ENCODE peak calls at places on chromosomes 6 and 20, in seven cellular contexts. V, G, I, A, J, H and R are unnamed samples.

GRCh38 chr6:36821581-36822335 is 17.5 kb downstream of the CPNE5 start:
- DNase-seq in V (no peak), G (no peak), I (no peak), A (no peak), J (no peak), H (no peak), R (no peak)

GRCh38 chr20:13008761-13009681 is at the start of gene SPTLC3:
- DNase-seq in V (no peak), G (peak; percentile 37), I (no peak), A (peak; percentile 73), J (peak; percentile 55), H (peak; percentile 78), R (peak; percentile 76)

GRCh38 chr6:97394160-97394748 is 111.2 kb upstream of the MMS22L start:
- DNase-seq in V (peak; percentile 10), G (no peak), I (peak; percentile 8), A (peak; percentile 53), J (no peak), H (peak; percentile 70), R (no peak)

GRCh38 chr6:16929814-16930213 is 168.6 kb upstream of the ATXN1 start:
- DNase-seq in V (no peak), G (no peak), I (no peak), A (no peak), J (no peak), H (no peak), R (no peak)

GRCh38 chr20:20593447-20594170 is 118.8 kb downstream of the RALGAPA2 start:
- DNase-seq in V (peak; percentile 51), G (peak; percentile 39), I (no peak), A (peak; percentile 22), J (no peak), H (peak; percentile 59), R (no peak)

GRCh38 chr6:20211941-20212391 is 303 bp downstream of the MBOAT1 start:
- DNase-seq in V (peak; percentile 28), G (no peak), I (no peak), A (peak; percentile 62), J (no peak), H (no peak), R (no peak)

GRCh38 chr6:39078695-39079094 is 30.1 kb downstream of the GLP1R start:
- DNase-seq in V (no peak), G (no peak), I (no peak), A (no peak), J (no peak), H (no peak), R (peak; percentile 30)

GRCh38 chr20:20391766-20392165 is 23.9 kb downstream of the INSM1 start:
- DNase-seq in V (no peak), G (no peak), I (no peak), A (no peak), J (no peak), H (peak; percentile 58), R (no peak)

GRCh38 chr6:148681666-148682065 is 65.2 kb upstream of the UST start:
- DNase-seq in V (no peak), G (no peak), I (no peak), A (no peak), J (no peak), H (no peak), R (no peak)

GRCh38 chr6:147037881-147038280 is 166.3 kb upstream of the STXBP5 start:
- DNase-seq in V (no peak), G (no peak), I (no peak), A (no peak), J (no peak), H (no peak), R (no peak)

GRCh38 chr6:167146977-167147376 is 10.8 kb downstream of the GPR31 start:
- DNase-seq in V (no peak), G (no peak), I (no peak), A (no peak), J (no peak), H (peak; percentile 18), R (no peak)

GRCh38 chr20:38021373-38021772 is 11.9 kb downstream of the TTI1 start:
- DNase-seq in V (no peak), G (no peak), I (no peak), A (no peak), J (no peak), H (no peak), R (no peak)

GRCh38 chr20:37897008-37897548 is 5.8 kb upstream of the VSTM2L start:
- DNase-seq in V (no peak), G (no peak), I (no peak), A (no peak), J (no peak), H (peak; percentile 56), R (no peak)

GRCh38 chr6:132065556-132065955 is 114.4 kb upstream of the CCN2 start:
- DNase-seq in V (no peak), G (no peak), I (no peak), A (no peak), J (no peak), H (no peak), R (no peak)

GRCh38 chr20:38764563-38765355 is 16.5 kb downstream of the ACTR5 start:
- DNase-seq in V (peak; percentile 86), G (no peak), I (no peak), A (peak; percentile 56), J (no peak), H (no peak), R (peak; percentile 56)

GRCh38 chr6:79607000-79607399 is 24.1 kb upstream of the SH3BGRL2 start:
- DNase-seq in V (no peak), G (no peak), I (no peak), A (no peak), J (no peak), H (no peak), R (no peak)

GRCh38 chr6:163579880-163580295 is 165.4 kb downstream of the QKI start:
- DNase-seq in V (no peak), G (no peak), I (peak; percentile 37), A (peak; percentile 44), J (no peak), H (no peak), R (no peak)

GRCh38 chr6:114579486-114579885 is 236.7 kb upstream of the HS3ST5 start:
- DNase-seq in V (no peak), G (no peak), I (no peak), A (no peak), J (no peak), H (no peak), R (no peak)

GRCh38 chr20:49804364-49804763 is 8.3 kb upstream of the SLC9A8 start:
- DNase-seq in V (no peak), G (no peak), I (no peak), A (no peak), J (no peak), H (no peak), R (no peak)

GRCh38 chr6:158278015-158278414 is 34.2 kb upstream of the TULP4 start:
- DNase-seq in V (no peak), G (no peak), I (no peak), A (no peak), J (no peak), H (no peak), R (no peak)

DNA sequence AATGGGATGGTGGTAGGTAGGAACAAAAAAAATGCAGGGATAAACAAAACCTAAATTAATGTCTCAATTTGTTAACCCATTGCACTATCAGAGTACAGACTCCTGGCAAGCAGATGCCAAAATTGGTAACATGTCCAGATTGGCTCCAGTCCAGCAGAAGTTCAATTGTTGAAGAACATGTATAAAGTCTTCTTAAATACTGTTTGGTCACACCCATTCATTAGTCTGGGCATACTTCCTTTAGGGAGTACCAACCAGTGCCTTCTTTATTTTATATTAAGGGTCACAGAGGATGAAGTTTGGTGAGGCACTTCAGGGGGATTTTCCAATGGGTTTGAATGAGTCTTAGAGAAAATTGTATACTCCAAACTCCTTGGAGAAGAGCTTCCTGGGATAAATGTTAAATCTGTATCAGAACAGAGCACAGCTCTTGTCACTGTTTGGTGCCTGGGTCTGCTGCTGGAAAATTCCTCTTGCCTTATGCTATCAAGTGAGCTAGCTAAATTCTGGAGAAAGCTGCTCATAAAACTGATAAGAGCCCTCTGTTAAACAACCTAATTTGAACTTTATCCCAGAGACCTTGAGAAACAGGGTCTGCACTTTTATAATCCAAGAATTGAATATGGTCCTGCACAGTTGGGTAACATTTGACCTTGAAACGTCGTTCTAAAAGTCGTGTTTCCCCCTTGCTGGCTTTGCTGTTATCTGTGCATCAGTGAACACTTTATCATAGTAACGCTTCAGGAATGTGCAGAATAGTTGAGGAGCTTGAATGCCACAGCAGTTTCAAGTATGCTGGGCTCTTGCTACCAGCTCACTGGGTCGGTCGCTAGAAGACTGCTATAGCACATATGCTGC is 334.1 kb upstream of the CITED2 start:
- DNase-seq in V (peak; percentile 12), G (no peak), I (no peak), A (peak; percentile 25), J (no peak), H (no peak), R (no peak)
- H3K4me3 ChIP-seq in V (no peak overlapping the region), G (no peak overlapping the region), I (no peak overlapping the region), A (no peak overlapping the region), J (no peak overlapping the region), H (no peak overlapping the region), R (no peak overlapping the region)

GRCh38 chr20:17654649-17655285 is 27.3 kb downstream of the RRBP1 start:
- DNase-seq in V (no peak), G (no peak), I (no peak), A (peak; percentile 52), J (no peak), H (peak; percentile 60), R (peak; percentile 53)
- TF ChIP-seq CTCF in V (peak; percentile 79), G (peak; percentile 24), I (peak; percentile 50), A (peak; percentile 50), J (no peak), H (no peak), R (peak; percentile 41)

DNA sequence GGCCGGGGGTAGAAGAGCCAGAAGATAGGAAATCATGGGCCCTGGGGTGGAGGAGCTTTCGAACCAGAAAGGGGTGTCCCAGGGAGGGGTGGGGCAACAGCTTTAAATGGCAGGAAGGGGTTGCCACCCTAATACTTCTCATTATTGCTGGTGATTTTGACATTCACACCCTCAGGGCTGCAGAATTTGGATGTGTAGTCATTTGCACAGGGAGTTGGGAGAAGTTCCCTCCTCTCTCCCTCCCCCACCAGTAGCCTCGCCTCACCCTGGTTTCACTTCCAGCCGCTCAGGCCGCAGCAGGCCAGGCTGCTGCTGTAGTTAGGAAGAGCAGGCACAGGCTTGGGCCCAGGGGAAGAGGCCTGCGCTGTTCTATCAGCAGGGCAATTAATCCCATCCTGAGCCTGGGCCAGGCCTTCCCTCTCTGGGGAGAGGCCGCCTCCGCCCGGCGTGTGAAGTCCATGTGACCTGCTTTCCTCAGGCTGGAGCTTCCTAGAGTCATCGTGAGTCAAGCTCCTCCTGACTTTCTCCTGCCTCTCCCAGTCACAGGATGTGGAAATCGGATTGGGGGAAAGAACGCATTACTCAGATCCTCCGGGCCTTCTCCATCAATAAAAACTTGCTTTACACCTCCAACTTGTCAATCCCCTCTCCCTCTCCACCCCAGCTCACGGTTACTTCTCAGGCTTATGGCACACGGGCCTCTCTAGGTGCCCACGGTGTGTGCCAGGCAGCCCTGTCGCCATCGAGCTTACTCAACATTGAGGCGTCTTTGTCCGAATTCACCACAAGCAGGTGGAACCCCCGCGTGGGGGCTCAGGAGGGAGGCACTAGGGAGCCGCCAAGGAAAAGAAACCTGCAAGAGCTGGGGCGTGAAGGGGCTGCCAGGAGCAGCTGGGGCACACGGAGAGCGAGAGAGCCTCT is 7.8 kb downstream of the ADTRP start:
- DNase-seq in V (peak; percentile 76), G (peak; percentile 76), I (peak; percentile 78), A (peak; percentile 54), J (peak; percentile 63), H (peak; percentile 71), R (peak; percentile 93)
- TF ChIP-seq POLR2A in V (no peak), G (no peak), I (peak; percentile 55), A (no peak), J (no peak), H (no peak), R (peak; percentile 60)

DNA sequence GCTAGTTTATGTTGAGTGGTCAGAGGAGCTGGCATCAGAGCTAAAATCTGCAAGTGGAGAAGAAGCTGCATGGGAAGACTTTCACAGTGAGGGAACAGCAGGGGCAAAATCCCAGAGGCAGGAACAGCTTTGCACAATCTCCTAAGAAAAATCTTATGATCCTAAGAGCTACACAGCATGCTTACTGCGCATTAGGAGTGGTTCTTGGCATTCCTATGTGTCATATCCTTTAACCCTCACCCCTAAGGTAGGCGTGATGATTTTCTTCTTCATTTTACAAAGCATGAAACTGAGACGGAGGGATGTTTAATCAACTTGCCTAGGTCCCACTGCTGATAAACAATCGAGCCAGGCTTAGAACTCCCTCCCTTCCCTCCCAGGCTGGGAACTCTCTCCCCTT is 313.6 kb upstream of the SULF2 start:
- DNase-seq in V (no peak), G (no peak), I (no peak), A (no peak), J (no peak), H (no peak), R (no peak)
- H3K4me3 ChIP-seq in V (no peak overlapping the region), G (no peak overlapping the region), I (no peak overlapping the region), A (no peak overlapping the region), J (no peak overlapping the region), H (no peak overlapping the region), R (no peak overlapping the region)